ENCODE peak calls at places on chromosomes 4 and X, in four cellular contexts. W is HepG2, V is fibroblast of mammary gland, Y is OCI-LY7. B is an unnamed sample.

GRCh38 chr4:54332577-54332976 is 103.5 kb downstream of the PDGFRA start:
- DNase-seq in W (no peak), V (no peak), Y (no peak), B (no peak)

GRCh38 chr4:33696066-33696465 is 2548.2 kb downstream of the ARAP2 start:
- DNase-seq in W (no peak), V (peak), Y (no peak), B (no peak)

GRCh38 chr4:76090241-76090691 is 15.8 kb downstream of the ART3 start:
- DNase-seq in W (peak), V (peak), Y (no peak), B (no peak)

GRCh38 chrX:68511255-68511654 is 12.4 kb downstream of the YIPF6 start:
- DNase-seq in W (peak), V (peak), Y (peak), B (no peak)

GRCh38 chr4:128379860-128380259 is 92.2 kb upstream of the PGRMC2 start:
- DNase-seq in W (peak), V (peak), Y (peak), B (no peak)

GRCh38 chr4:61003301-61003700 is 196.8 kb upstream of the ADGRL3 start:
- DNase-seq in W (peak), V (no peak), Y (no peak), B (no peak)

GRCh38 chr4:154332681-154333421 is 158.7 kb downstream of the DCHS2 start:
- DNase-seq in W (no peak), V (peak), Y (no peak), B (peak)

GRCh38 chr4:150032541-150032940 is 45.7 kb upstream of the DCLK2 start:
- DNase-seq in W (no peak), V (peak), Y (no peak), B (no peak)

GRCh38 chr4:110615366-110616161 is 7.3 kb downstream of the PITX2 start:
- DNase-seq in W (no peak), V (no peak), Y (no peak), B (no peak)

GRCh38 chrX:2928127-2928582 is 984 bp downstream of the ARSD start:
- DNase-seq in W (peak), V (no peak), Y (no peak), B (no peak)

GRCh38 chr4:105135746-105136145 is 10.9 kb upstream of the TET2 start:
- DNase-seq in W (no peak), V (no peak), Y (no peak), B (peak)

GRCh38 chr4:111323916-111324315 is 701.0 kb upstream of the PITX2 start:
- DNase-seq in W (no peak), V (peak), Y (no peak), B (no peak)

GRCh38 chr4:167419468-167420133 is 185.3 kb upstream of the SPOCK3 start:
- DNase-seq in W (no peak), V (no peak), Y (no peak), B (no peak)

GRCh38 chr4:186676531-186677158 is 47.0 kb downstream of the FAT1 start:
- DNase-seq in W (no peak), V (peak), Y (no peak), B (no peak)

GRCh38 chrX:29478336-29479069 is 736.9 kb upstream of the MAGEB2 start:
- DNase-seq in W (peak), V (peak), Y (peak), B (peak)

GRCh38 chr4:30716671-30717207 is 3.4 kb upstream of the PCDH7 start:
- DNase-seq in W (no peak), V (peak), Y (no peak), B (peak)

GRCh38 chrX:154918060-154918483 is 31.9 kb downstream of the F8A1 start:
- DNase-seq in W (peak), V (peak), Y (peak), B (peak)

GRCh38 chrX:54447461-54447860 is 7.3 kb downstream of the TSR2 start:
- DNase-seq in W (no peak), V (peak), Y (no peak), B (no peak)

GRCh38 chrX:119828446-119828845 is 24.3 kb downstream of the UPF3B start:
- DNase-seq in W (no peak), V (no peak), Y (no peak), B (no peak)

GRCh38 chrX:119826399-119826959 is 26.3 kb downstream of the UPF3B start:
- DNase-seq in W (peak), V (peak), Y (no peak), B (no peak)
- H3K4me3 ChIP-seq in W (no peak), V (no peak), Y (no peak), B (no peak)

GRCh38 chr4:1310796-1311715 is 21.4 kb downstream of the MAEA start:
- DNase-seq in W (no peak), V (no peak), Y (peak), B (peak)
- H3K4me3 ChIP-seq in W (no peak), V (peak), Y (peak), B (no peak)

GRCh38 chrX:119757646-119757978 is 776 bp upstream of the SOWAHD start:
- DNase-seq in W (no peak), V (no peak), Y (no peak), B (no peak)
- H3K4me3 ChIP-seq in W (peak), V (no peak), Y (peak), B (no peak)

GRCh38 chrX:41515376-41515775 is 68.2 kb downstream of the NYX start:
- DNase-seq in W (no peak), V (no peak), Y (no peak), B (no peak)
- H3K4me3 ChIP-seq in W (no peak), V (no peak), Y (no peak), B (no peak)

GRCh38 chr4:41990383-41991111 is at the start of gene SLC30A9:
- DNase-seq in W (peak), V (peak), Y (peak), B (peak)
- H3K4me3 ChIP-seq in W (peak), V (peak), Y (peak), B (peak)

B was measured in Jurkat, Clone E6-1.